ENCODE peak calls at places on chromosomes 16 and 17, in seven cellular contexts. H, A, U, B, R, G and K are unnamed samples.

GRCh38 chr16:23563186-23563585 is 5.7 kb downstream of the UBFD1 start:
- DNase-seq in B (no peak), R (no peak), G (no peak), U (no peak), H (no peak), A (peak; percentile 29), K (no peak)

GRCh38 chr16:69867796-69868565 is 83.2 kb upstream of the CLEC18A start:
- DNase-seq in B (no peak), H (no peak), U (no peak), A (no peak), R (no peak), G (no peak), K (no peak)

GRCh38 chr17:80869476-80869875 is 122.2 kb upstream of the CHMP6 start:
- DNase-seq in H (no peak), G (no peak), U (no peak), A (no peak), B (no peak), R (no peak), K (no peak)

GRCh38 chr16:568401-569258 is 1.1 kb upstream of the PIGQ start:
- DNase-seq in G (no peak), B (no peak), A (no peak), H (no peak), R (no peak), U (no peak), K (no peak)

GRCh38 chr16:22670551-22670970 is 143.4 kb upstream of the HS3ST2 start:
- DNase-seq in G (no peak), A (no peak), H (no peak), R (peak; percentile 94), B (no peak), U (peak; percentile 3), K (no peak)

GRCh38 chr17:75093543-75094158 is 5.9 kb downstream of the SLC16A5 start:
- DNase-seq in A (no peak), B (no peak), R (no peak), U (no peak), G (no peak), H (no peak), K (no peak)

GRCh38 chr16:14365200-14365851 is 264.7 kb downstream of the PARN start:
- DNase-seq in B (no peak), R (no peak), U (no peak), A (no peak), G (no peak), H (no peak), K (no peak)

GRCh38 chr17:43732961-43733360 is 25.6 kb downstream of the SOST start:
- DNase-seq in G (no peak), R (no peak), A (no peak), U (no peak), H (no peak), B (no peak), K (no peak)

GRCh38 chr16:12575288-12575687 is 228.4 kb downstream of the CPPED1 start:
- DNase-seq in R (no peak), A (no peak), U (no peak), G (no peak), H (peak; percentile 8), B (no peak), K (no peak)

GRCh38 chr17:7219434-7219811 is 213 bp downstream of the DLG4 start:
- DNase-seq in B (no peak), U (no peak), G (no peak), H (no peak), A (peak; percentile 6), R (no peak), K (no peak)

GRCh38 chr16:61324044-61324443 is 712.2 kb downstream of the CDH8 start:
- DNase-seq in H (no peak), A (no peak), U (no peak), B (no peak), G (no peak), R (no peak), K (no peak)

GRCh38 chr17:13407381-13407780 is 194.3 kb downstream of the HS3ST3A1 start:
- DNase-seq in A (no peak), B (no peak), H (no peak), U (no peak), G (no peak), R (no peak), K (no peak)

GRCh38 chr17:62720126-62720850 is 87.8 kb downstream of the MARCHF10 start:
- DNase-seq in A (no peak), G (no peak), R (peak; percentile 44), U (no peak), H (no peak), B (no peak), K (no peak)

GRCh38 chr16:3738541-3738940 is 21.2 kb upstream of the TRAP1 start:
- DNase-seq in H (no peak), A (no peak), U (no peak), R (no peak), B (no peak), G (no peak), K (no peak)

GRCh38 chr17:16294560-16294959 is 58.7 kb downstream of the CENPV start:
- DNase-seq in U (no peak), A (no peak), H (no peak), R (no peak), G (no peak), B (no peak), K (no peak)
- H3K27ac ChIP-seq in U (no peak overlapping the region), A (no peak overlapping the region), H (no peak overlapping the region), R (no peak overlapping the region), G (no peak overlapping the region), B (no peak overlapping the region), K (no peak overlapping the region)

DNA sequence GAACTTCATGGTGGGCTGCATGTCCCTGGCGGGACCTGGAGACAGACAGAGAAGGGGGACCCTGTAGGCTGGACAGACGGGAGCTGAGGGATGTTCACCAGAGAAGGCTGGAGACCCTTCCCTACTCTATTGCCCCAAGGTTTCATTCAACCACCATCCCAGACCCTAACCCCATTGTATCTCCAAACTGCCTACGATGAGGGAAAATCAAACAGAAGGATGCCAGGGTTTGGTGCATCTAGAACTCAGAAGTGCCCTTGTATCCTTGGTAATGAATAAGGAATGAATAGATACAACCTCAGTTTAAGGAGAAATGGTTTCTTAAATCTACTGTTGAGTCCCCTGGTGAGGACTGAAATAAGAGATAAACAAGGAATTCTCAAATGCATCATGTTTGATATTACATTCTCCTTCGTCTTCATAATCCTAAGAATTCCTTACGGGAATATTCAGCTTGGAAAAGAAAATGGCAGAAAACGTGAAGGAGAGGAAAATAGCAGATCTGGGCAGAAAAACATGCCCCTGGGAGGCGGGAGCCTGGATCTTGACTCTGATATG is 16.4 kb downstream of the TNS4 start:
- DNase-seq in G (no peak), B (no peak), R (no peak), H (no peak), U (no peak), A (no peak), K (no peak)
- H3K27ac ChIP-seq in G (peak overlapping the region; percentile 86), B (no peak overlapping the region), R (no peak overlapping the region), H (peak overlapping the region; percentile 91), U (no peak overlapping the region), A (peak overlapping the region; percentile 53), K (peak overlapping the region; percentile 74)

GRCh38 chr17:45961206-45961605 is 37.8 kb upstream of the STH start:
- DNase-seq in H (no peak), G (no peak), B (no peak), R (no peak), U (no peak), A (no peak), K (no peak)
- H3K27ac ChIP-seq in H (no peak overlapping the region), G (no peak overlapping the region), B (no peak overlapping the region), R (no peak overlapping the region), U (no peak overlapping the region), A (no peak overlapping the region), K (no peak overlapping the region)

DNA sequence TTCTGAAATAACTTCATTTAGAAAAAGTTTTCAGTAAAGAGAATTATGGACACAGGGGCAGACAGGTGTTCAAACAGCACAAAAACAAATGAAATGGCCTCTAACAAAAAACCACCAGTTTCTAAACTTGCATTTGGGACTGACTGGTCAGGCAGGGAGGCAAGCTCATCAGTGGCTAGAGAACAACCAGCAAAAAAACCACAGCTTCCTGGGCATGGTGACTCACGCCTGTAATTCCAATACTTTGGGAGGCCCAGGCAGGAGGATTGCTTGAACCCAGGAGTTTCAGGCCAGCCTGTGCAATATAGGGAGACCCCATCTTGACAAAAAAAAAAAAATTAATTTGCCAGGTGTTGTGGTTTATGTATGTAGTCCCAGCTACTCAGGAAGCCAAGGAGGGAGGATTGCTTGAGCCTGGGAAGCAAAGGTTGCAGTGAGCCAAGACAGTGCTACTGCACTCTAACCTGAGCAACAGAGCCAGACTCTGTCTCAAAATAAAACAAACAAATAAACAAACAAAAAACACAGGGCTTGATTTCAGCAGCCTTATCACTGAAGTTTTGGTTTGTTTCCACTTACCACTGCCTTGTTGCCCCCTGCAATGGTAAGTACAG is 26.1 kb downstream of the ERN1 start:
- DNase-seq in R (no peak), H (no peak), G (no peak), B (no peak), A (no peak), U (no peak), K (no peak)
- H3K27ac ChIP-seq in R (no peak overlapping the region), H (no peak overlapping the region), G (no peak overlapping the region), B (no peak overlapping the region), A (no peak overlapping the region), U (no peak overlapping the region), K (no peak overlapping the region)

DNA sequence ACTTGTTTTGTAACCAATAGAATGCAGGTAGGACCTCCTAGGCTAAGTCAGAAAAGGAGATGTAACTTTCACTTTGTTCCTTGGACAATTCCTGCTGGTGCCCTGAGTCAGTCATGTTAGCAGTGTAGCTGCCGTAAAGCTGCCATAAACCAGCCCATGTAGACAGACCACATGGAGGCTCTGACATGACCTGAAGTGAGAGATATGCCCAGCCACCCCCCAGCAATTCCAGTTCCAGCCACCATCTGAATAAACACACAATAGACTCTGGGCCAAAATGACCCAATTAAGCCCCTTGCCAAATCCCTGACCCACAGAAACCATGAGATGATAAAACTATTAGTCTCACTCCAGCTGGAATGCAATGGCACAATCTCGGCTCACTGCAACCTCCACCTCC is 20.6 kb downstream of the SMURF2 start:
- DNase-seq in R (no peak), H (no peak), A (no peak), U (no peak), B (no peak), G (no peak), K (no peak)
- H3K27ac ChIP-seq in R (no peak overlapping the region), H (no peak overlapping the region), A (no peak overlapping the region), U (no peak overlapping the region), B (no peak overlapping the region), G (no peak overlapping the region), K (no peak overlapping the region)

GRCh38 chr16:85853641-85854545 is 45.1 kb upstream of the IRF8 start:
- DNase-seq in A (no peak), G (no peak), R (no peak), B (no peak), H (no peak), U (no peak), K (no peak)
- H3K27ac ChIP-seq in A (no peak overlapping the region), G (no peak overlapping the region), R (no peak overlapping the region), B (no peak overlapping the region), H (peak overlapping the region; percentile 8), U (no peak overlapping the region), K (no peak overlapping the region)

GRCh38 chr17:76479515-76480048 is 12.2 kb downstream of the AANAT start:
- DNase-seq in B (no peak), H (no peak), G (no peak), A (no peak), U (no peak), R (no peak), K (no peak)

GRCh38 chr17:76481091-76481655 is 13.8 kb downstream of the AANAT start:
- DNase-seq in G (no peak), B (no peak), U (no peak), H (peak; percentile 54), R (no peak), A (no peak), K (no peak)

GRCh38 chr17:76478097-76478496 is 10.7 kb downstream of the AANAT start:
- DNase-seq in U (no peak), A (no peak), G (no peak), H (no peak), R (no peak), B (no peak), K (no peak)

GRCh38 chr17:76478730-76479514 is 11.5 kb downstream of the AANAT start:
- DNase-seq in G (no peak), B (no peak), H (peak; percentile 57), A (no peak), U (no peak), R (no peak), K (no peak)

GRCh38 chr17:76480676-76481075 is 13.3 kb downstream of the AANAT start:
- DNase-seq in U (no peak), R (no peak), H (no peak), A (no peak), G (no peak), B (no peak), K (no peak)
- H3K27ac ChIP-seq in U (peak overlapping the region; percentile 80), R (no peak overlapping the region), H (no peak overlapping the region), A (no peak overlapping the region), G (no peak overlapping the region), B (peak overlapping the region; percentile 38), K (no peak overlapping the region)